ENCODE peak calls at places on chromosomes 3 and 15, in nine cellular contexts. X is esophagus squamous epithelium; B is lung; O is stomach; G is A673; J is naive thymus-derived CD4-positive, alpha-beta T cell; Q is psoas muscle; W is IMR-90; U is CD4-positive, CD25-positive, alpha-beta regulatory T cell. N is an unnamed sample.

GRCh38 chr3:171428321-171428787 is 31.9 kb downstream of the TNIK start:
- DNase-seq in X (no peak), B (no peak), O (no peak), G (no peak), J (no peak), Q (no peak), W (no peak), U (no peak), N (no peak)

GRCh38 chr3:125332504-125332903 is 42.6 kb downstream of the ZNF148 start:
- DNase-seq in X (no peak), B (no peak), O (no peak), G (no peak), J (no peak), Q (no peak), W (no peak), U (no peak), N (no peak)

GRCh38 chr15:38536201-38536676 is 28.4 kb downstream of the RASGRP1 start:
- DNase-seq in X (no peak), B (no peak), O (peak; percentile 31), G (no peak), J (no peak), Q (peak; percentile 56), W (peak; percentile 96), U (no peak), N (peak; percentile 67)

GRCh38 chr3:73718326-73719110 is 93.8 kb upstream of the PDZRN3 start:
- DNase-seq in X (no peak), B (no peak), O (no peak), G (no peak), J (no peak), Q (no peak), W (no peak), U (no peak), N (no peak)

GRCh38 chr3:156694536-156694935 is 20.1 kb downstream of the TIPARP start:
- DNase-seq in X (no peak), B (no peak), O (no peak), G (no peak), J (no peak), Q (no peak), W (peak; percentile 76), U (no peak), N (no peak)

GRCh38 chr15:45126535-45127158 is 3.0 kb downstream of the DUOXA1 start:
- DNase-seq in X (no peak), B (no peak), O (peak; percentile 60), G (peak; percentile 56), J (peak; percentile 43), Q (no peak), W (peak; percentile 36), U (peak; percentile 47), N (no peak)

GRCh38 chr15:66592505-66593218 is 26.9 kb upstream of the LCTL start:
- DNase-seq in X (no peak), B (no peak), O (peak; percentile 52), G (no peak), J (no peak), Q (no peak), W (no peak), U (no peak), N (no peak)

GRCh38 chr15:69668963-69669362 is 216.3 kb downstream of the RPLP1 start:
- DNase-seq in X (no peak), B (no peak), O (peak; percentile 31), G (no peak), J (no peak), Q (peak; percentile 54), W (no peak), U (no peak), N (no peak)

DNA sequence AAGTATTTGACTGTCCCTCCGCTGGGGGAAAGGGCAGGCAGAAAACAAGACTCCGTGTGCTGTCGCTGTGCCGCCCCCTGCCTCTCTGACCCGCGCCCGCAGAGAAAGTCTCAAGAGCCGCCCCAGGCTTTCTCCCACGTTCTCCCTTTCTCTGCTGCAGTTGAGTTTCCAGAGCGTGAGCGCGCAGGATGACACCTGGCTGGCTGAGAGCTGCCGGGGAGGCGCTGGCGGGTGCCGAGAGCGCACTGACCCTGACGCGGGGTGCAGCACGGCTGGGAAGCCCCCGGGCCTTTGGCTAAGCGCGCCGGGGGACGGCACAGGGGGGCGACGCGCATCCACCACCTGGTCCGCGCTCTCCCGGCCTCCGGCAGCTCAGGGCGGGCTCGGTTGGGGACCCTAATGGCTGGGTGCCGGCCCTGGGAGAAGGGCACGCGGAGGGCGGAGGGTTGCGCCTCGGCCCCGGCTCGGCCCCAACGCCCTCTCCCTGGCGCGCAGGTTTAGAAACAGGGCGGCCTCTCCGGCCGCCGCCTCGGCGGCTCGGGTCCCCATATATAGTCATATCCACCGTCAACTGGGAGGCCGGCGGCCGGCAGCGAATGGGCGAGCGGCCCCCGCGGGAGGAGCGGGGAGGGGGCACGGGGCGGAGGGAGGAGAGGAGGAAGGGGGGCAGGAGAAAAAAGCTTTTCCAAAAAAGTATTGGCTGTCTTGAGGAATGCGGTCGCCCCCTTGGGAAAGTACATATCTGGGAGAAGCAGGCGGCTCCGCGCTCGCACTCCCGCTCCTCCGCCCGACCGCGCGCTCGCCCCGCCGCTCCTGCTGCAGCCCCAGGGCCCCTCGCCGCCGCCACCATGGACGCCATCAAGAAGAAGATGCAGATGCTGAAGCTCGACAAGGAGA is at the start of gene TPM1:
- DNase-seq in X (no peak), B (peak; percentile 74), O (peak; percentile 64), G (peak; percentile 51), J (no peak), Q (peak; percentile 92), W (peak; percentile 93), U (no peak), N (peak; percentile 97)
- H3K4me3 ChIP-seq in X (peak within 1 kb of the TSS; percentile 35), B (peak within 1 kb of the TSS; percentile 69), O (peak within 1 kb of the TSS; percentile 68), G (peak within 1 kb of the TSS; percentile 49), J (peak within 1 kb of the TSS; percentile 8), Q (peak within 1 kb of the TSS; percentile 75), W (peak within 1 kb of the TSS; percentile 84), U (no peak within 1 kb of the TSS), N (peak within 1 kb of the TSS; percentile 86)

GRCh38 chr3:72488736-72489030 is 359.6 kb downstream of the SHQ1 start:
- DNase-seq in X (no peak), B (peak; percentile 44), O (no peak), G (no peak), J (no peak), Q (no peak), W (peak; percentile 63), U (no peak), N (no peak)

GRCh38 chr3:72487946-72488735 is 360.1 kb downstream of the SHQ1 start:
- DNase-seq in X (no peak), B (peak; percentile 29), O (no peak), G (no peak), J (no peak), Q (no peak), W (peak; percentile 15), U (no peak), N (no peak)

GRCh38 chr3:72485649-72486048 is 362.6 kb downstream of the SHQ1 start:
- DNase-seq in X (no peak), B (peak; percentile 45), O (no peak), G (no peak), J (no peak), Q (peak; percentile 63), W (peak; percentile 10), U (no peak), N (no peak)

GRCh38 chr3:72489916-72490315 is 358.3 kb downstream of the SHQ1 start:
- DNase-seq in X (no peak), B (no peak), O (no peak), G (no peak), J (no peak), Q (no peak), W (no peak), U (no peak), N (no peak)

DNA sequence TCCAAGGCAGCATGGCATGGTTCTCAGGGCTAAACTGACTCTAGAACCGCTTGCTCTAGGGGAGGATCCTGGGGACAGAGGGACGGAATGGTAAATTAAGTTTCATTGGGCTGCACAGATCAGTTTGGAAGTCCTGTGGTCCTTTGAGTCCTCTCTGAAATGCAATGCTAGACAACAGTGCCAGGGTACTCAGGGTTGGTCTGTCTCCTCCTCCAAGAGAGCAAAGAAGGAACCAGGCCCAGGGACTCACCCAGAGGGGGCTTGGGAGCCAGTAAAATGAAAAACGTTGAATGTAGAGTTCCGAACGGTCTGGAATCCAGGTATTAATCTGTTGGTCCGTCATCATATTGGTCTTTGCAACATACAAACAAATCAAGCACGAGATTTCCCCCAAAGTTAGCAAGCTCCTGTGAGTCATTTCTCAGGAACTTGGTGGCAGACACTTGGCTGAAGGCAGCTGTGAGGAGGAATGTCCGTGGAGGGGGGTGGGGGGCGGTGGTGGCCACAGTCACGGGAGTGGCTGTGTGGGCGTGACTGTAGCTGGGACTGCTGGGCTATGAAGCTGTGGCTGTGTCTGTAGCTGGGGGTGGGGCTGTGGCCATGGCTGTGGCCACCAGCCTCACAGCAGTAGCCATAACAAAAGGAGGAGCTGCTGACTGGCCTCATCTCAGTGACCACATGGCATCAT is 361.0 kb downstream of the SHQ1 start:
- DNase-seq in X (no peak), B (peak; percentile 84), O (peak; percentile 52), G (peak; percentile 29), J (no peak), Q (peak; percentile 87), W (peak; percentile 85), U (no peak), N (peak; percentile 79)
- H3K4me1 ChIP-seq in X (peaks cover 41% of the 10 kb centered on the region), B (peaks cover 9% of the 10 kb centered on the region), O (peaks cover 14% of the 10 kb centered on the region), G (no peaks in the 10 kb centered on the region), J (no peaks in the 10 kb centered on the region), Q (peaks cover 24% of the 10 kb centered on the region), W (peaks cover 25% of the 10 kb centered on the region), U (peaks cover 12% of the 10 kb centered on the region), N (peaks cover 43% of the 10 kb centered on the region)

GRCh38 chr3:111621535-111621934 is 26.4 kb upstream of the ZBED2 start:
- DNase-seq in X (no peak), B (no peak), O (no peak), G (peak; percentile 54), J (no peak), Q (no peak), W (no peak), U (no peak), N (no peak)

DNA sequence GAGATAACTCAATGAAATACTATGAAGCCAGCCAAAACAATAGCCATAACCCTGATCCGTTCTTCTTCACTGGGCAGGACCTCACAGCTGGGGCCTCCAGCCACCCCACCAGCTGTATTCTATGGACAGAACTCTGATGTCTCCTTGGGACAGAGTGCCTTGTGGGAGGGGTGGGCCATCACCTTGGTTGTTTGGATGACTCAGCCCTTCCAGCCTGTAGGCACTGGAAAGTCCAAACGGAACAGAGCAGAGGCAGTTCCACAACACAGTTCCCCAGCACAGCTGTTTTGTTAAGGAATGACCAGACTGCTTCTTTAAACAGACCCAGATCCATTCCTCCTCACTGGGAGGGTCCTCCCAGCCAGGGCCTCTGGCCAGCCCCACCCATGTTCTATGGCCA is 31.9 kb upstream of the ZBED2 start:
- DNase-seq in X (no peak), B (no peak), O (no peak), G (no peak), J (no peak), Q (no peak), W (peak; percentile 68), U (no peak), N (no peak)
- H3K4me3 ChIP-seq in X (no peak overlapping the region), B (no peak overlapping the region), O (no peak overlapping the region), G (no peak overlapping the region), J (no peak overlapping the region), Q (no peak overlapping the region), W (no peak overlapping the region), U (no peak overlapping the region), N (no peak overlapping the region)

GRCh38 chr15:63597033-63597790 is at the start of gene FBXL22:
- DNase-seq in X (no peak), B (no peak), O (no peak), G (no peak), J (no peak), Q (peak; percentile 75), W (peak; percentile 84), U (no peak), N (peak; percentile 90)

GRCh38 chr15:63596666-63597032 is 538 bp upstream of the FBXL22 start:
- DNase-seq in X (no peak), B (no peak), O (no peak), G (no peak), J (no peak), Q (no peak), W (no peak), U (no peak), N (no peak)

GRCh38 chr15:63595688-63596087 is 1.5 kb upstream of the FBXL22 start:
- DNase-seq in X (no peak), B (no peak), O (no peak), G (no peak), J (no peak), Q (no peak), W (no peak), U (no peak), N (no peak)

GRCh38 chr15:63593705-63594671 is 3.2 kb upstream of the FBXL22 start:
- DNase-seq in X (no peak), B (no peak), O (no peak), G (no peak), J (no peak), Q (no peak), W (no peak), U (no peak), N (no peak)

DNA sequence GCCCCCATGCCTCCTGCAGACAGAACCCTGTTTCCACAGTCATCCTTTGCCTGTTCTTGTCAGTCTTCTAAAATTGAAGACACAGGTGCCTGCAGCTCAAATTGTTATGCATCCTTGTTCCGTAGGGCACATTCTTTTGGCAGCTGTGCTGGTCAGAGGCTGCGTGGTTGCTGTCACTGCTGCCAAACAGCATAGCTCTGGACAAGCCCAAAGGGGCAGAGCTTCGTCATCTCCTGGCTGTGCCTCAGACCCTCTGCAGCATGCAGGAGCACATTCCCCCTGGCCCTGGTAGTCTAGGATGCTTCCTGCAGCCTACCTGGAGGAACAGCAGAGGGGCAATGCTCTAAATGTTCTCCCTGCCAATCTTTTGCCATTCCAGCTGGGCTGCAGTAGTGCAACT is 2.1 kb upstream of the FBXL22 start:
- DNase-seq in X (no peak), B (no peak), O (no peak), G (no peak), J (no peak), Q (peak; percentile 69), W (no peak), U (no peak), N (peak; percentile 70)
- H3K4me1 ChIP-seq in X (peaks cover 62% of the 10 kb centered on the region), B (peaks cover 6% of the 10 kb centered on the region), O (peaks cover 31% of the 10 kb centered on the region), G (peaks cover 8% of the 10 kb centered on the region), J (peaks cover 9% of the 10 kb centered on the region), Q (peaks cover 46% of the 10 kb centered on the region), W (peaks cover 17% of the 10 kb centered on the region), U (peaks cover 10% of the 10 kb centered on the region), N (peaks cover 35% of the 10 kb centered on the region)

N was measured in sigmoid colon.